ENCODE peak calls at places on chromosomes 5 and 9, in five cellular contexts. S, M, G, Y and V are unnamed samples.

GRCh38 chr5:98416541-98416940 is 356.9 kb upstream of the RGMB start:
- DNase-seq in S (no peak), G (no peak), M (peak), Y (no peak), V (no peak)

GRCh38 chr5:132464155-132464939 is 26.2 kb downstream of the IRF1 start:
- DNase-seq in G (peak), M (no peak), Y (no peak), S (no peak), V (no peak)

GRCh38 chr9:111622626-111623025 is 8.5 kb upstream of the DNAJC25 start:
- DNase-seq in G (no peak), S (no peak), Y (no peak), M (peak), V (no peak)

GRCh38 chr9:112886351-112886750 is 4.3 kb downstream of the SLC46A2 start:
- DNase-seq in M (no peak), Y (no peak), G (no peak), S (no peak), V (no peak)

GRCh38 chr5:150583541-150584225 is 56.8 kb upstream of the SYNPO start:
- DNase-seq in M (no peak), Y (no peak), S (no peak), G (no peak), V (no peak)

GRCh38 chr5:142814122-142814521 is 43.9 kb downstream of the ARHGAP26 start:
- DNase-seq in S (no peak), M (no peak), Y (no peak), G (peak), V (peak)

GRCh38 chr5:180156141-180156540 is 52.9 kb downstream of the RASGEF1C start:
- DNase-seq in S (no peak), Y (peak), G (no peak), M (no peak), V (no peak)

GRCh38 chr5:34480810-34481528 is 175.2 kb upstream of the RAI14 start:
- DNase-seq in M (no peak), G (no peak), Y (no peak), S (no peak), V (no peak)

GRCh38 chr5:1182633-1183423 is 18.6 kb upstream of the SLC6A19 start:
- DNase-seq in S (no peak), M (no peak), Y (peak), G (no peak), V (no peak)

GRCh38 chr5:151696470-151697061 is 9.9 kb upstream of the SPARC start:
- DNase-seq in Y (peak), G (no peak), S (no peak), M (peak), V (no peak)

GRCh38 chr5:52870448-52870847 is 82.7 kb downstream of the ITGA1 start:
- DNase-seq in S (no peak), Y (no peak), M (peak), G (peak), V (peak)

GRCh38 chr5:28234356-28234968 is 1196.1 kb upstream of the CDH9 start:
- DNase-seq in M (peak), Y (no peak), S (no peak), G (no peak), V (no peak)

GRCh38 chr9:126376311-126376902 is 49.8 kb downstream of the MVB12B start:
- DNase-seq in G (no peak), S (no peak), M (no peak), Y (peak), V (no peak)

GRCh38 chr5:156824241-156824640 is 25.9 kb upstream of the PPP1R2B start:
- DNase-seq in G (no peak), Y (no peak), M (no peak), S (no peak), V (no peak)

GRCh38 chr5:8316608-8317007 is 447.7 kb downstream of the MTRR start:
- DNase-seq in M (no peak), G (no peak), Y (no peak), S (no peak), V (no peak)

GRCh38 chr5:171762016-171762415 is 23.6 kb upstream of the SMIM23 start:
- DNase-seq in G (no peak), M (no peak), S (no peak), Y (no peak), V (no peak)

GRCh38 chr9:72936679-72937078 is 16.2 kb downstream of the ALDH1A1 start:
- DNase-seq in M (no peak), G (no peak), Y (no peak), S (no peak), V (no peak)

GRCh38 chr9:91734371-91734981 is 215.6 kb downstream of the ROR2 start:
- DNase-seq in Y (peak), G (peak), S (peak), M (peak), V (no peak)

GRCh38 chr9:1951446-1951845 is 63.7 kb upstream of the SMARCA2 start:
- DNase-seq in Y (no peak), G (no peak), M (no peak), S (no peak), V (no peak)

GRCh38 chr5:133371371-133372155 is 240.8 kb downstream of the FSTL4 start:
- DNase-seq in M (peak), G (no peak), S (no peak), Y (no peak), V (no peak)